ENCODE peak calls at places on chromosomes 5 and 9, in nine cellular contexts. H, E, T, P, G, V, M, U and X are unnamed samples.
A peak's percentile ranks its signal among the peaks of the same experiment; 100 is the strongest.

GRCh38 chr5:154077692-154078091 is 38.9 kb downstream of the MFAP3 start:
- DNase-seq in U (no peak), H (peak; percentile 52), T (peak; percentile 77), P (peak; percentile 71), M (no peak), G (no peak), E (no peak), V (no peak), X (peak; percentile 54)

GRCh38 chr9:135015986-135016640 is 71.4 kb upstream of the OLFM1 start:
- DNase-seq in M (no peak), E (no peak), T (no peak), G (peak; percentile 14), P (no peak), U (no peak), H (no peak), V (no peak), X (no peak)

GRCh38 chr5:20832204-20833080 is 844.4 kb upstream of the CDH18 start:
- DNase-seq in G (no peak), P (no peak), U (no peak), M (no peak), H (peak; percentile 1), V (no peak), T (no peak), E (no peak), X (no peak)

GRCh38 chr9:23153058-23153457 is 673.0 kb downstream of the ELAVL2 start:
- DNase-seq in U (no peak), H (no peak), M (no peak), V (no peak), T (no peak), E (peak; percentile 2), G (no peak), P (no peak), X (no peak)

GRCh38 chr9:68969538-68969937 is 44.4 kb downstream of the PRKACG start:
- DNase-seq in M (no peak), P (no peak), T (no peak), G (no peak), V (no peak), U (no peak), E (no peak), H (no peak), X (no peak)

GRCh38 chr5:160315968-160316367 is 3.6 kb upstream of the CCNJL start:
- DNase-seq in G (no peak), V (no peak), U (peak; percentile 69), M (no peak), T (peak; percentile 33), H (peak; percentile 66), P (peak; percentile 98), E (peak; percentile 65), X (peak; percentile 88)

GRCh38 chr9:109728696-109729300 is 51.2 kb upstream of the PALM2AKAP2 start:
- DNase-seq in P (no peak), T (no peak), E (no peak), V (no peak), G (no peak), U (no peak), M (no peak), H (no peak), X (no peak)

GRCh38 chr5:35859101-35859661 is 2.5 kb downstream of the IL7R start:
- DNase-seq in P (peak; percentile 55), H (no peak), M (peak; percentile 38), E (no peak), U (no peak), T (peak; percentile 25), G (no peak), V (no peak), X (peak; percentile 24)

GRCh38 chr5:61327761-61328753 is 4.0 kb upstream of the ZSWIM6 start:
- DNase-seq in H (peak; percentile 94), M (peak; percentile 22), E (peak; percentile 80), U (no peak), T (peak; percentile 86), G (no peak), P (peak; percentile 65), V (no peak), X (peak; percentile 81)

GRCh38 chr5:67214036-67214435 is 17.4 kb upstream of the CD180 start:
- DNase-seq in M (no peak), G (no peak), U (no peak), H (no peak), E (no peak), V (no peak), P (peak; percentile 45), T (no peak), X (peak; percentile 46)

GRCh38 chr5:168676499-168676898 is 97.3 kb upstream of the PANK3 start:
- DNase-seq in E (no peak), U (no peak), G (no peak), H (no peak), T (no peak), P (no peak), M (no peak), V (no peak), X (peak; percentile 48)

GRCh38 chr5:171405615-171406014 is 13.8 kb upstream of the FGF18 start:
- DNase-seq in T (peak; percentile 35), V (no peak), G (no peak), P (no peak), M (no peak), E (peak; percentile 34), H (peak; percentile 45), U (no peak), X (peak; percentile 25)

GRCh38 chr9:93651521-93651950 is 75.2 kb downstream of the PHF2 start:
- DNase-seq in G (peak; percentile 37), T (no peak), V (peak; percentile 16), E (no peak), U (no peak), H (no peak), M (no peak), P (no peak), X (no peak)

GRCh38 chr5:67156976-67157583 is 39.5 kb downstream of the CD180 start:
- DNase-seq in H (peak; percentile 45), G (peak; percentile 53), V (no peak), E (peak; percentile 36), U (peak; percentile 67), P (peak; percentile 63), M (peak; percentile 57), T (peak; percentile 41), X (peak; percentile 61)

GRCh38 chr5:107118184-107118902 is 552.4 kb downstream of the EFNA5 start:
- DNase-seq in T (no peak), G (no peak), U (no peak), E (no peak), P (no peak), M (no peak), V (no peak), H (no peak), X (no peak)

GRCh38 chr5:81204205-81204604 is 28.9 kb upstream of the CKMT2 start:
- DNase-seq in U (no peak), T (no peak), H (no peak), G (no peak), P (no peak), V (no peak), E (no peak), M (no peak), X (no peak)

GRCh38 chr5:81205058-81205457 is 28.1 kb upstream of the CKMT2 start:
- DNase-seq in H (no peak), E (no peak), G (no peak), P (no peak), U (no peak), M (no peak), V (no peak), T (no peak), X (no peak)

GRCh38 chr5:81209386-81209785 is 23.7 kb upstream of the CKMT2 start:
- DNase-seq in M (no peak), V (no peak), G (no peak), P (no peak), H (no peak), T (no peak), E (no peak), U (no peak), X (no peak)

GRCh38 chr5:81208904-81209303 is 24.2 kb upstream of the CKMT2 start:
- DNase-seq in T (no peak), U (no peak), P (peak; percentile 70), M (no peak), H (peak; percentile 25), E (no peak), V (no peak), G (no peak), X (peak; percentile 85)

DNA sequence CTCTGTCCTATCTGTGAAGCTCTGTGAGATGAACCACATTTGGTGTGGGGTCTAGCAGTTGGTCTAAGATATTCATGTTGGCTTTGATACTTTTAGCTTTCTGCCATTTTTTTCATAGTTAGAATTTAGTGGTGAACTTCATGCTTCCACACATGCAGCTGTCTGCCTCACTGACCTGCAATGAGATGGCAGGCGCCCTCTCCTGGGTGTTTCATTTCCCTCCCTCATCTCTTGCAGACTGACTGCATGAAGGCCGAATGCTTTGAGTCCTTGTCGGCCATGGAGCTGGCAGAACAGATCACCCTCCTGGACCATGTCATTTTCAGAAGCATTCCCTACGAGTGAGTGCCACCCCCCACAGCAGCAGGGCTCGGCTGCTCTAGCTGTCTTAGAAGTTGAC is 26.1 kb upstream of the CKMT2 start:
- DNase-seq in H (peak; percentile 33), E (peak; percentile 23), V (no peak), U (no peak), P (no peak), T (peak; percentile 25), G (no peak), M (no peak), X (peak; percentile 25)
- TF ChIP-seq CTCF in H (peak; percentile 10), E (peak; percentile 18), V (no peak), U (no peak), P (peak; percentile 42), T (peak; percentile 38), G (no peak), M (no peak), X (peak; percentile 36)

GRCh38 chr5:134135091-134135655 is 20.7 kb downstream of the TCF7 start:
- DNase-seq in U (no peak), P (no peak), T (no peak), H (no peak), V (peak; percentile 11), G (no peak), M (no peak), E (no peak), X (no peak)
- H3K4me3 ChIP-seq in U (no peak overlapping the region), P (no peak overlapping the region), T (no peak overlapping the region), H (no peak overlapping the region), V (no peak overlapping the region), G (no peak overlapping the region), M (peak overlapping the region; percentile 4), E (no peak overlapping the region), X (no peak overlapping the region)

DNA sequence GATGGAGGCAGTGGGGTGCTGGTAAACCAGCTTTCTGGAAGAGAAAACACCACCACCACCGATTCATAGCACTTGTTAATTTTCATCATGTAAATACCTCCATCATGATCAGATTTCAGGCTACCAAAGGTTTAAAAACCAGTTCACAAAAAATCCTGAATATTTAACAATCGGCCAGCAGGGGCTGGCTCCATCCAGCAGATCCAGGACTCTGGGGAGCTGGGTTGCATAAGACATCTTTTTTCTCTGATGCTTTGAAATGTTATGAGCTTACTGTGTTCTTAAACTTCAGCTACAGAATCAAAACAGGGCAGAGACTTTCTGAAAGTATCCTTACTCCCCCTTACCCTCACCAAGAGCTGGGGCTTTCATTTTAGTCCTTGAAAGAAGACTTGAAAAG is 14.6 kb upstream of the RNF183 start:
- DNase-seq in H (peak; percentile 46), T (peak; percentile 46), G (no peak), E (no peak), P (no peak), V (no peak), U (no peak), M (no peak), X (no peak)
- TF ChIP-seq CTCF in H (peak; percentile 33), T (peak; percentile 34), G (no peak), E (no peak), P (peak; percentile 30), V (no peak), U (no peak), M (no peak), X (no peak)

GRCh38 chr5:139787257-139787567 is 8.4 kb upstream of the PSD2 start:
- DNase-seq in P (no peak), M (no peak), H (no peak), E (no peak), G (no peak), T (no peak), V (no peak), U (no peak), X (no peak)
- H3K4me3 ChIP-seq in P (peak overlapping the region; percentile 68), M (no peak overlapping the region), H (no peak overlapping the region), E (no peak overlapping the region), G (no peak overlapping the region), T (no peak overlapping the region), V (peak overlapping the region; percentile 61), U (no peak overlapping the region), X (no peak overlapping the region)